ENCODE peak calls at places on chromosome 11, in six cellular contexts. C, D, J, P, O and X are unnamed samples.
A peak's percentile ranks its signal among the peaks of the same experiment; 100 is the strongest.

GRCh38 chr11:5489571-5490357 is 1.3 kb downstream of the OR52D1 start:
- DNase-seq in J (no peak), D (no peak), O (no peak), C (no peak), P (no peak), X (no peak)

GRCh38 chr11:122197055-122197987 is 81.3 kb upstream of the BLID start:
- DNase-seq in C (no peak), O (peak; percentile 20), P (peak; percentile 67), D (no peak), J (peak; percentile 98), X (peak; percentile 98)

GRCh38 chr11:81007046-81007445 is 1566.2 kb upstream of the TENM4 start:
- DNase-seq in D (no peak), J (peak; percentile 72), O (no peak), P (no peak), C (peak; percentile 15), X (peak; percentile 2)

GRCh38 chr11:69483696-69484426 is 2.4 kb downstream of the LINC01488 start:
- DNase-seq in O (no peak), P (no peak), J (no peak), D (no peak), C (no peak), X (no peak)

GRCh38 chr11:113971506-113972195 is 3.3 kb upstream of the HTR3A start:
- DNase-seq in O (no peak), J (no peak), P (no peak), D (no peak), C (no peak), X (no peak)

GRCh38 chr11:75365711-75366181 is 14.3 kb upstream of the ARRB1 start:
- DNase-seq in J (peak; percentile 86), C (no peak), O (no peak), P (no peak), D (no peak), X (peak; percentile 45)

GRCh38 chr11:122413677-122414076 is 241.8 kb upstream of the UBASH3B start:
- DNase-seq in D (no peak), J (no peak), P (no peak), O (no peak), C (no peak), X (no peak)

GRCh38 chr11:57781529-57781943 is 19.9 kb downstream of the CTNND1 start:
- DNase-seq in C (peak; percentile 62), O (peak; percentile 41), J (no peak), P (peak; percentile 31), D (peak; percentile 88), X (no peak)

GRCh38 chr11:128458316-128458715 is 129.0 kb downstream of the ETS1 start:
- DNase-seq in D (no peak), J (peak; percentile 77), P (no peak), C (no peak), O (no peak), X (peak; percentile 89)

GRCh38 chr11:82405392-82405791 is 328.3 kb downstream of the FAM181B start:
- DNase-seq in D (no peak), P (no peak), J (no peak), C (peak; percentile 42), O (no peak), X (no peak)

GRCh38 chr11:120657306-120658070 is 145.9 kb downstream of the GRIK4 start:
- DNase-seq in O (no peak), J (no peak), P (no peak), C (no peak), D (no peak), X (no peak)

GRCh38 chr11:127106938-127107337 is 106.4 kb upstream of the KIRREL3 start:
- DNase-seq in D (no peak), O (no peak), P (no peak), C (no peak), J (no peak), X (no peak)

GRCh38 chr11:24389575-24389974 is 107.3 kb upstream of the LUZP2 start:
- DNase-seq in J (no peak), P (no peak), O (no peak), D (no peak), C (no peak), X (no peak)

GRCh38 chr11:111330234-111330893 is 32.0 kb downstream of the POU2AF3 start:
- DNase-seq in C (no peak), D (no peak), J (no peak), O (no peak), P (no peak), X (no peak)

GRCh38 chr11:132586801-132587200 is 945.5 kb downstream of the OPCML start:
- DNase-seq in J (peak; percentile 66), C (no peak), P (no peak), D (no peak), O (no peak), X (no peak)

GRCh38 chr11:96024666-96025065 is 100.8 kb upstream of the MTMR2 start:
- DNase-seq in O (no peak), J (no peak), P (no peak), D (no peak), C (no peak), X (no peak)

GRCh38 chr11:124801014-124801413 is 808 bp upstream of the MSANTD2 start:
- DNase-seq in J (peak; percentile 66), P (no peak), C (no peak), D (no peak), O (no peak), X (peak; percentile 23)

GRCh38 chr11:43992834-43993637 is 50.6 kb downstream of the C11orf96 start:
- DNase-seq in P (no peak), O (peak; percentile 52), J (peak; percentile 64), D (no peak), C (no peak), X (no peak)

GRCh38 chr11:18046116-18046777 is at the start of gene TPH1:
- DNase-seq in D (peak; percentile 74), C (peak; percentile 75), J (peak; percentile 33), P (peak; percentile 27), O (peak; percentile 9), X (peak; percentile 34)

GRCh38 chr11:795638-796564 is 2.2 kb downstream of the SLC25A22 start:
- DNase-seq in D (peak; percentile 77), J (peak; percentile 79), O (peak; percentile 78), P (peak; percentile 89), C (peak; percentile 46), X (peak; percentile 75)

GRCh38 chr11:69877235-69877634 is 58.0 kb upstream of the FGF3 start:
- DNase-seq in P (no peak), O (no peak), C (no peak), D (no peak), J (no peak), X (no peak)

GRCh38 chr11:110818032-110818687 is 105.9 kb upstream of the ARHGAP20 start:
- DNase-seq in J (peak; percentile 76), C (no peak), P (no peak), O (no peak), D (no peak), X (no peak)

GRCh38 chr11:64717268-64717578 is 5.8 kb downstream of the NRXN2 start:
- DNase-seq in O (no peak), J (no peak), C (no peak), P (no peak), D (no peak), X (no peak)

GRCh38 chr11:129283141-129283540 is 91.0 kb upstream of the ARHGAP32 start:
- DNase-seq in J (no peak), O (no peak), C (no peak), D (peak; percentile 52), P (no peak), X (no peak)

GRCh38 chr11:105774899-105775298 is 165.0 kb downstream of the GRIA4 start:
- DNase-seq in J (no peak), O (no peak), D (no peak), P (no peak), C (no peak), X (no peak)

GRCh38 chr11:69702239-69702668 is 1.6 kb downstream of the FGF19 start:
- DNase-seq in P (no peak), J (no peak), C (no peak), O (no peak), D (no peak), X (no peak)

GRCh38 chr11:9092846-9093778 is 1.7 kb upstream of the SCUBE2 start:
- DNase-seq in D (no peak), C (no peak), J (peak; percentile 5), O (no peak), P (no peak), X (no peak)

GRCh38 chr11:64204464-64204989 is 2.0 kb upstream of the FERMT3 start:
- DNase-seq in C (peak; percentile 92), P (peak; percentile 95), O (peak; percentile 85), J (peak; percentile 97), D (peak; percentile 94), X (peak; percentile 86)

GRCh38 chr11:45939836-45940235 is 17.4 kb downstream of the LARGE2 start:
- DNase-seq in J (no peak), C (no peak), P (no peak), D (no peak), O (no peak), X (no peak)

GRCh38 chr11:46701078-46701654 is 335 bp downstream of the ZNF408 start:
- DNase-seq in J (no peak), C (no peak), D (no peak), P (no peak), O (no peak), X (no peak)

GRCh38 chr11:5204787-5205186 is 4.3 kb upstream of the OR51V1 start:
- DNase-seq in D (no peak), P (no peak), C (peak; percentile 63), J (peak; percentile 83), O (no peak), X (peak; percentile 69)

GRCh38 chr11:59756496-59756840 is 1.3 kb downstream of the STX3 start:
- DNase-seq in P (no peak), O (no peak), D (no peak), J (no peak), C (no peak), X (peak; percentile 25)

GRCh38 chr11:67317365-67318238 is 14.3 kb downstream of the SSH3 start:
- DNase-seq in P (peak; percentile 96), J (peak; percentile 91), C (peak; percentile 99), O (peak; percentile 97), D (peak; percentile 98), X (peak; percentile 91)

GRCh38 chr11:101176381-101176780 is 46.8 kb upstream of the PGR start:
- DNase-seq in C (no peak), J (peak; percentile 1), P (no peak), O (no peak), D (no peak), X (no peak)
- H3K4me3 ChIP-seq in C (no peak overlapping the region), J (no peak overlapping the region), P (no peak overlapping the region), O (no peak overlapping the region), D (no peak overlapping the region), X (no peak overlapping the region)

GRCh38 chr11:1868056-1868635 is 15.3 kb downstream of the LSP1 start:
- DNase-seq in J (no peak), P (peak; percentile 52), D (no peak), C (no peak), O (no peak), X (no peak)
- H3K27ac ChIP-seq in J (no peak overlapping the region), P (peak overlapping the region; percentile 88), D (peak overlapping the region; percentile 88), C (no peak overlapping the region), O (peak overlapping the region; percentile 90), X (no peak overlapping the region)

DNA sequence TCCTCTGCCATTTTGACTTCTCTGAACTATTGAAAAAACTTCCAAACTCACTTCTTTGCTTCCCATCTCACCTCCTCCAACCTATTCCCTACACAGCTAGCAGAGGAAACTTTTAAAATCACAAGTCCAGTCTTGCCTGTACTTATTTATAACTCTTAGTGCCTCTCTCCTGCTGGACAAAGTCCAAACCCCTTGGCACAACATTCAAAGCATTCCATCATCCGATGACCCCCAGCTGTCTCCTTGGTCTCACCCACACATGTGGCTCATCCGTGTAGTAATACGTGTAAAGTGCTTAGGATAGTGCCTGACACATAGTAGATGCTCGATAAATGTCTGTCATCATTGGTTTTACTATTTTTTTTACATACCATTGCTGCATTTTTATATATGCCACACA is 101.4 kb downstream of the PARVA start:
- DNase-seq in J (peak; percentile 49), O (peak; percentile 57), C (no peak), D (no peak), P (no peak), X (no peak)
- H3K4me3 ChIP-seq in J (no peak overlapping the region), O (no peak overlapping the region), C (no peak overlapping the region), D (no peak overlapping the region), P (no peak overlapping the region), X (no peak overlapping the region)

GRCh38 chr11:68373189-68373809 is 60.9 kb downstream of the LRP5 start:
- DNase-seq in P (no peak), C (no peak), O (peak; percentile 43), D (no peak), J (peak; percentile 72), X (no peak)
- H3K27ac ChIP-seq in P (peak overlapping the region; percentile 90), C (no peak overlapping the region), O (peak overlapping the region; percentile 95), D (peak overlapping the region; percentile 86), J (peak overlapping the region; percentile 71), X (no peak overlapping the region)